ENCODE peak calls at places on chromosomes 11 and 22, in eight cellular contexts. One of them, this sample, is unnamed.

GRCh38 chr11:3136542-3137455 is 28.3 kb downstream of the OSBPL5 start:
- DNase-seq in B cell: no peak
- DNase-seq in iris pigment epithelial cell: no peak
- DNase-seq in OCI-M1: no peak
- DNase-seq in fibroblast of villous mesenchyme: no peak
- DNase-seq in GM20000: no peak
- DNase-seq in nucleus accumbens: no peak
- DNase-seq in T-helper 1 cell: no peak
- DNase-seq in this sample: peak

GRCh38 chr11:4551346-4551979 is 6.5 kb downstream of the OR52M1 start:
- DNase-seq in B cell: no peak
- DNase-seq in fibroblast of villous mesenchyme: peak
- DNase-seq in nucleus accumbens: no peak
- DNase-seq in T-helper 1 cell: no peak
- DNase-seq in iris pigment epithelial cell: peak
- DNase-seq in GM20000: peak
- DNase-seq in OCI-M1: no peak
- DNase-seq in this sample: no peak

GRCh38 chr11:108620958-108621772 is 27.6 kb upstream of the EXPH5 start:
- DNase-seq in nucleus accumbens: no peak
- DNase-seq in T-helper 1 cell: no peak
- DNase-seq in iris pigment epithelial cell: peak
- DNase-seq in fibroblast of villous mesenchyme: peak
- DNase-seq in B cell: no peak
- DNase-seq in OCI-M1: no peak
- DNase-seq in GM20000: peak
- DNase-seq in this sample: no peak

GRCh38 chr11:36376888-36377758 is 81.0 kb downstream of the PRR5L start:
- DNase-seq in fibroblast of villous mesenchyme: peak
- DNase-seq in iris pigment epithelial cell: peak
- DNase-seq in nucleus accumbens: peak
- DNase-seq in GM20000: no peak
- DNase-seq in B cell: peak
- DNase-seq in T-helper 1 cell: peak
- DNase-seq in OCI-M1: no peak
- DNase-seq in this sample: peak

GRCh38 chr11:111231836-111232235 is 13.7 kb upstream of the POU2AF2 start:
- DNase-seq in GM20000: no peak
- DNase-seq in OCI-M1: no peak
- DNase-seq in nucleus accumbens: no peak
- DNase-seq in B cell: no peak
- DNase-seq in T-helper 1 cell: no peak
- DNase-seq in fibroblast of villous mesenchyme: no peak
- DNase-seq in iris pigment epithelial cell: peak
- DNase-seq in this sample: no peak

GRCh38 chr11:116502641-116503061 is 270.1 kb downstream of the BUD13 start:
- DNase-seq in nucleus accumbens: peak
- DNase-seq in GM20000: no peak
- DNase-seq in fibroblast of villous mesenchyme: no peak
- DNase-seq in B cell: no peak
- DNase-seq in T-helper 1 cell: no peak
- DNase-seq in OCI-M1: no peak
- DNase-seq in iris pigment epithelial cell: no peak
- DNase-seq in this sample: no peak

GRCh38 chr11:121649798-121650197 is 197.0 kb upstream of the SORL1-AS1 start:
- DNase-seq in T-helper 1 cell: no peak
- DNase-seq in nucleus accumbens: no peak
- DNase-seq in B cell: no peak
- DNase-seq in GM20000: no peak
- DNase-seq in fibroblast of villous mesenchyme: no peak
- DNase-seq in OCI-M1: no peak
- DNase-seq in iris pigment epithelial cell: no peak
- DNase-seq in this sample: no peak

GRCh38 chr11:105389952-105390351 is 219.9 kb upstream of the GRIA4 start:
- DNase-seq in fibroblast of villous mesenchyme: no peak
- DNase-seq in B cell: no peak
- DNase-seq in OCI-M1: no peak
- DNase-seq in T-helper 1 cell: no peak
- DNase-seq in nucleus accumbens: no peak
- DNase-seq in GM20000: no peak
- DNase-seq in iris pigment epithelial cell: no peak
- DNase-seq in this sample: no peak

GRCh38 chr11:1573077-1573846 is 1.2 kb upstream of the DUSP8 start:
- DNase-seq in iris pigment epithelial cell: no peak
- DNase-seq in OCI-M1: no peak
- DNase-seq in fibroblast of villous mesenchyme: no peak
- DNase-seq in nucleus accumbens: no peak
- DNase-seq in GM20000: peak
- DNase-seq in T-helper 1 cell: no peak
- DNase-seq in B cell: peak
- DNase-seq in this sample: no peak

GRCh38 chr11:65352783-65353182 is 1.8 kb upstream of the TIGD3 start:
- DNase-seq in OCI-M1: peak
- DNase-seq in iris pigment epithelial cell: no peak
- DNase-seq in GM20000: no peak
- DNase-seq in B cell: no peak
- DNase-seq in fibroblast of villous mesenchyme: peak
- DNase-seq in nucleus accumbens: no peak
- DNase-seq in T-helper 1 cell: no peak
- DNase-seq in this sample: no peak

GRCh38 chr11:100827934-100828661 is 141.0 kb downstream of the ARHGAP42 start:
- DNase-seq in T-helper 1 cell: no peak
- DNase-seq in iris pigment epithelial cell: peak
- DNase-seq in OCI-M1: peak
- DNase-seq in fibroblast of villous mesenchyme: peak
- DNase-seq in GM20000: peak
- DNase-seq in B cell: no peak
- DNase-seq in nucleus accumbens: no peak
- DNase-seq in this sample: no peak

GRCh38 chr22:37827056-37827455 is 3.9 kb downstream of the GALR3 start:
- DNase-seq in iris pigment epithelial cell: no peak
- DNase-seq in nucleus accumbens: peak
- DNase-seq in T-helper 1 cell: no peak
- DNase-seq in GM20000: no peak
- DNase-seq in B cell: no peak
- DNase-seq in OCI-M1: no peak
- DNase-seq in fibroblast of villous mesenchyme: no peak
- DNase-seq in this sample: no peak

GRCh38 chr11:94193288-94193687 is 64.6 kb downstream of the PANX1 start:
- DNase-seq in OCI-M1: no peak
- DNase-seq in iris pigment epithelial cell: peak
- DNase-seq in fibroblast of villous mesenchyme: peak
- DNase-seq in nucleus accumbens: no peak
- DNase-seq in T-helper 1 cell: no peak
- DNase-seq in B cell: no peak
- DNase-seq in GM20000: no peak
- DNase-seq in this sample: no peak

GRCh38 chr11:14075118-14075601 is 112.6 kb downstream of the SPON1 start:
- DNase-seq in T-helper 1 cell: no peak
- DNase-seq in OCI-M1: no peak
- DNase-seq in nucleus accumbens: no peak
- DNase-seq in fibroblast of villous mesenchyme: no peak
- DNase-seq in iris pigment epithelial cell: peak
- DNase-seq in B cell: no peak
- DNase-seq in GM20000: no peak
- DNase-seq in this sample: no peak

This sample was measured in aorta.